ENCODE peak calls at places on chromosomes 4 and X, in ten cellular contexts. R, N, H, A, S, M, B, O, Q and G are unnamed samples.

GRCh38 chrX:2485460-2485753 is 15.4 kb downstream of the DHRSX start:
- DNase-seq in R (no peak), N (peak; percentile 18), H (peak; percentile 62), A (no peak), S (no peak), M (no peak), B (no peak), O (no peak), Q (peak; percentile 42), G (peak; percentile 61)

GRCh38 chrX:40094900-40095587 is 2.7 kb downstream of the BCOR start:
- DNase-seq in R (no peak), N (no peak), H (no peak), A (no peak), S (no peak), M (no peak), B (peak; percentile 67), O (peak; percentile 40), Q (no peak), G (no peak)

GRCh38 chr4:107862658-107863057 is 37.9 kb downstream of the SGMS2 start:
- DNase-seq in R (peak; percentile 68), N (peak; percentile 81), H (peak; percentile 37), A (peak; percentile 82), S (peak; percentile 72), M (peak; percentile 15), B (no peak), O (no peak), Q (peak; percentile 32), G (peak; percentile 59)

GRCh38 chr4:97819314-97819713 is 324.0 kb downstream of the STPG2 start:
- DNase-seq in R (no peak), N (no peak), H (no peak), A (no peak), S (no peak), M (no peak), B (no peak), O (no peak), Q (no peak), G (no peak)

GRCh38 chr4:13656569-13656988 is 29.1 kb upstream of the BOD1L1 start:
- DNase-seq in R (peak; percentile 85), N (peak; percentile 82), H (peak; percentile 81), A (no peak), S (no peak), M (peak; percentile 20), B (peak; percentile 78), O (peak; percentile 40), Q (peak; percentile 87), G (peak; percentile 88)

GRCh38 chr4:90443231-90443630 is 316.0 kb downstream of the CCSER1 start:
- DNase-seq in R (no peak), N (no peak), H (no peak), A (no peak), S (no peak), M (no peak), B (no peak), O (no peak), Q (no peak), G (no peak)

GRCh38 chr4:168411318-168412150 is 68.8 kb downstream of the DDX60L start:
- DNase-seq in R (peak; percentile 7), N (peak; percentile 58), H (peak; percentile 72), A (no peak), S (no peak), M (no peak), B (peak; percentile 49), O (no peak), Q (peak; percentile 55), G (no peak)

GRCh38 chrX:105745863-105746262 is 76.5 kb upstream of the NRK start:
- DNase-seq in R (no peak), N (no peak), H (no peak), A (no peak), S (no peak), M (no peak), B (peak; percentile 40), O (no peak), Q (no peak), G (no peak)

GRCh38 chrX:38175140-38175539 is 45.5 kb downstream of the SRPX start:
- DNase-seq in R (peak; percentile 19), N (peak; percentile 56), H (no peak), A (peak; percentile 24), S (no peak), M (peak; percentile 18), B (peak; percentile 75), O (peak; percentile 69), Q (no peak), G (no peak)

GRCh38 chrX:100768679-100769338 is 36.9 kb upstream of the SYTL4 start:
- DNase-seq in R (peak; percentile 68), N (peak; percentile 74), H (peak; percentile 70), A (peak; percentile 44), S (peak; percentile 21), M (peak; percentile 43), B (peak; percentile 96), O (peak; percentile 80), Q (peak; percentile 76), G (peak; percentile 20)

GRCh38 chrX:74449937-74450330 is 28.6 kb downstream of the SLC16A2 start:
- DNase-seq in R (peak; percentile 60), N (peak; percentile 27), H (no peak), A (no peak), S (no peak), M (no peak), B (no peak), O (no peak), Q (peak; percentile 45), G (peak; percentile 70)

GRCh38 chrX:47854474-47854873 is 17.8 kb downstream of the ZNF81 start:
- DNase-seq in R (peak; percentile 5), N (peak; percentile 55), H (peak; percentile 36), A (no peak), S (no peak), M (no peak), B (peak; percentile 52), O (peak; percentile 45), Q (peak; percentile 47), G (peak; percentile 19)

GRCh38 chrX:8042304-8042703 is 115.1 kb upstream of the PNPLA4 start:
- DNase-seq in R (no peak), N (peak; percentile 1), H (no peak), A (no peak), S (no peak), M (peak; percentile 1), B (peak; percentile 59), O (peak; percentile 11), Q (no peak), G (no peak)
- TF ChIP-seq CTCF in R (peak; percentile 10), N (peak; percentile 9), H (no peak), A (peak; percentile 13), S (no peak), M (no peak), B (peak; percentile 72), O (peak; percentile 27), Q (no peak), G (no peak)

GRCh38 chrX:13752646-13753045 is 18.1 kb downstream of the OFD1 start:
- DNase-seq in R (no peak), N (no peak), H (no peak), A (no peak), S (no peak), M (no peak), B (no peak), O (no peak), Q (no peak), G (no peak)
- H3K4me3 ChIP-seq in R (no peak overlapping the region), N (no peak overlapping the region), H (no peak overlapping the region), A (no peak overlapping the region), S (no peak overlapping the region), M (no peak overlapping the region), B (no peak overlapping the region), O (no peak overlapping the region), Q (no peak overlapping the region), G (no peak overlapping the region)

GRCh38 chrX:14717949-14718348 is 154.9 kb downstream of the FANCB start:
- DNase-seq in R (no peak), N (no peak), H (no peak), A (no peak), S (no peak), M (no peak), B (no peak), O (no peak), Q (no peak), G (no peak)

GRCh38 chrX:14712096-14712495 is 160.8 kb downstream of the FANCB start:
- DNase-seq in R (no peak), N (peak; percentile 28), H (no peak), A (no peak), S (no peak), M (no peak), B (no peak), O (peak; percentile 2), Q (no peak), G (no peak)
- TF ChIP-seq CTCF in R (no peak), N (peak; percentile 35), H (no peak), A (peak; percentile 10), S (no peak), M (no peak), B (peak; percentile 49), O (peak; percentile 7), Q (no peak), G (no peak)

GRCh38 chrX:76427560-76428242 is at the start of gene MAGEE1:
- DNase-seq in R (peak; percentile 66), N (peak; percentile 47), H (peak; percentile 43), A (peak; percentile 32), S (no peak), M (peak; percentile 50), B (peak; percentile 93), O (peak; percentile 85), Q (peak; percentile 64), G (peak; percentile 12)
- H3K4me3 ChIP-seq in R (peak within 1 kb of the TSS; percentile 55), N (peak within 1 kb of the TSS; percentile 52), H (peak within 1 kb of the TSS; percentile 59), A (peak within 1 kb of the TSS; percentile 62), S (peak within 1 kb of the TSS; percentile 76), M (peak within 1 kb of the TSS; percentile 75), B (peak within 1 kb of the TSS; percentile 77), O (peak within 1 kb of the TSS; percentile 65), Q (peak within 1 kb of the TSS; percentile 74), G (peak within 1 kb of the TSS; percentile 62)

GRCh38 chrX:154602766-154603437 is 16.2 kb downstream of the CTAG1B start:
- DNase-seq in R (no peak), N (no peak), H (no peak), A (no peak), S (no peak), M (no peak), B (no peak), O (no peak), Q (no peak), G (no peak)

GRCh38 chrX:154603438-154604430 is 15.3 kb downstream of the CTAG1B start:
- DNase-seq in R (peak; percentile 70), N (peak; percentile 41), H (peak; percentile 64), A (peak; percentile 42), S (no peak), M (peak; percentile 36), B (no peak), O (no peak), Q (peak; percentile 69), G (peak; percentile 53)

GRCh38 chrX:154602226-154602625 is 16.9 kb downstream of the CTAG1B start:
- DNase-seq in R (no peak), N (no peak), H (no peak), A (no peak), S (no peak), M (no peak), B (no peak), O (no peak), Q (no peak), G (no peak)

GRCh38 chrX:154607370-154607769 is 11.7 kb downstream of the CTAG1B start:
- DNase-seq in R (no peak), N (no peak), H (no peak), A (no peak), S (peak; percentile 83), M (no peak), B (no peak), O (no peak), Q (no peak), G (no peak)

DNA sequence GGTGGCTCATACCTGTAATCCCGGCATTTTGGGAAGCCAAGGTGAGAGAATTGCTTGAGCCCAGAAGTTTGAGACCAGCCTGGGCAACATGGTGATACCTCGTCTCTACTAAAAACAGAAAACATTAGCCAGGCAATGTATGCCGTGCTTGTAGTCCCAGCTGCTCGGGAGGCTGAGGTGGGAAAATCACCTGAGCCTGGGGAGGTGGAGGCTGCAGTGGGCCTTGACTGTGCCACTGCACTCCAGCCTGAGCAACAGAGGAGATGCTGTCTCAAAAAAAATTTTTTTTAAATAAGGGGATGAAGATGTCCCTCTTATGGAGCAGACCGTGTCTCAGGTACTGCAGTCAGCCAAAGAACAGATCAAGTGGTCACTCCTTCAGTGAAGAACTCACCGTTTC is 13.5 kb downstream of the CTAG1B start:
- DNase-seq in R (no peak), N (no peak), H (no peak), A (no peak), S (no peak), M (no peak), B (no peak), O (no peak), Q (no peak), G (no peak)
- TF ChIP-seq CTCF in R (no peak), N (no peak), H (no peak), A (no peak), S (no peak), M (no peak), B (no peak), O (no peak), Q (no peak), G (no peak)